ENCODE peak calls at places on chromosomes 5 and 9, in ten cellular contexts. One of them, this sample, is unnamed.

GRCh38 chr5:75434107-75434506 is 77.3 kb downstream of the CERT1 start:
- DNase-seq in fibroblast of lung: no peak
- DNase-seq in left ventricle myocardium inferior: no peak
- DNase-seq in AG04450: no peak
- DNase-seq in HCT116: no peak
- DNase-seq in neural progenitor cell: no peak
- DNase-seq in astrocyte of the cerebellum: no peak
- DNase-seq in GM23338: no peak
- DNase-seq in mucosa of descending colon: no peak
- DNase-seq in astrocyte of the spinal cord: no peak
- DNase-seq in this sample: no peak

GRCh38 chr5:58755397-58755796 is 172.5 kb downstream of the RAB3C start:
- DNase-seq in fibroblast of lung: no peak
- DNase-seq in left ventricle myocardium inferior: no peak
- DNase-seq in AG04450: no peak
- DNase-seq in HCT116: no peak
- DNase-seq in neural progenitor cell: no peak
- DNase-seq in astrocyte of the cerebellum: no peak
- DNase-seq in GM23338: no peak
- DNase-seq in mucosa of descending colon: no peak
- DNase-seq in astrocyte of the spinal cord: no peak
- DNase-seq in this sample: no peak

GRCh38 chr9:85368781-85369180 is 373.0 kb downstream of the AGTPBP1 start:
- DNase-seq in fibroblast of lung: no peak
- DNase-seq in left ventricle myocardium inferior: no peak
- DNase-seq in AG04450: no peak
- DNase-seq in HCT116: no peak
- DNase-seq in neural progenitor cell: no peak
- DNase-seq in astrocyte of the cerebellum: no peak
- DNase-seq in GM23338: no peak
- DNase-seq in mucosa of descending colon: no peak
- DNase-seq in astrocyte of the spinal cord: no peak
- DNase-seq in this sample: no peak

GRCh38 chr5:163105456-163105855 is 331.9 kb upstream of the CCNG1 start:
- DNase-seq in fibroblast of lung: no peak
- DNase-seq in left ventricle myocardium inferior: no peak
- DNase-seq in AG04450: no peak
- DNase-seq in HCT116: no peak
- DNase-seq in neural progenitor cell: no peak
- DNase-seq in astrocyte of the cerebellum: peak
- DNase-seq in GM23338: no peak
- DNase-seq in mucosa of descending colon: no peak
- DNase-seq in astrocyte of the spinal cord: peak
- DNase-seq in this sample: peak

GRCh38 chr9:88951143-88951542 is 40.1 kb upstream of the S1PR3 start:
- DNase-seq in fibroblast of lung: no peak
- DNase-seq in left ventricle myocardium inferior: no peak
- DNase-seq in AG04450: no peak
- DNase-seq in HCT116: no peak
- DNase-seq in neural progenitor cell: no peak
- DNase-seq in astrocyte of the cerebellum: no peak
- DNase-seq in GM23338: no peak
- DNase-seq in mucosa of descending colon: no peak
- DNase-seq in astrocyte of the spinal cord: no peak
- DNase-seq in this sample: no peak

GRCh38 chr9:130451509-130452388 is 7.0 kb downstream of the ASS1 start:
- DNase-seq in fibroblast of lung: peak
- DNase-seq in left ventricle myocardium inferior: peak
- DNase-seq in AG04450: peak
- DNase-seq in HCT116: no peak
- DNase-seq in neural progenitor cell: no peak
- DNase-seq in astrocyte of the cerebellum: peak
- DNase-seq in GM23338: peak
- DNase-seq in mucosa of descending colon: peak
- DNase-seq in astrocyte of the spinal cord: peak
- DNase-seq in this sample: peak

GRCh38 chr9:530681-531080 is 310.8 kb upstream of the DMRT1 start:
- DNase-seq in fibroblast of lung: no peak
- DNase-seq in left ventricle myocardium inferior: peak
- DNase-seq in AG04450: no peak
- DNase-seq in HCT116: peak
- DNase-seq in neural progenitor cell: no peak
- DNase-seq in astrocyte of the cerebellum: no peak
- DNase-seq in GM23338: no peak
- DNase-seq in mucosa of descending colon: no peak
- DNase-seq in astrocyte of the spinal cord: peak
- DNase-seq in this sample: no peak

GRCh38 chr5:86137297-86137696 is 480.4 kb upstream of the COX7C start:
- DNase-seq in fibroblast of lung: no peak
- DNase-seq in left ventricle myocardium inferior: no peak
- DNase-seq in AG04450: no peak
- DNase-seq in HCT116: no peak
- DNase-seq in neural progenitor cell: no peak
- DNase-seq in astrocyte of the cerebellum: no peak
- DNase-seq in GM23338: no peak
- DNase-seq in mucosa of descending colon: no peak
- DNase-seq in astrocyte of the spinal cord: no peak
- DNase-seq in this sample: no peak

GRCh38 chr9:114493521-114494184 is 11.6 kb downstream of the WHRN start:
- DNase-seq in fibroblast of lung: no peak
- DNase-seq in left ventricle myocardium inferior: no peak
- DNase-seq in AG04450: no peak
- DNase-seq in HCT116: no peak
- DNase-seq in neural progenitor cell: no peak
- DNase-seq in astrocyte of the cerebellum: no peak
- DNase-seq in GM23338: no peak
- DNase-seq in mucosa of descending colon: no peak
- DNase-seq in astrocyte of the spinal cord: no peak
- DNase-seq in this sample: no peak

GRCh38 chr5:125865166-125865815 is 557.9 kb upstream of the GRAMD2B start:
- DNase-seq in fibroblast of lung: peak
- DNase-seq in left ventricle myocardium inferior: no peak
- DNase-seq in AG04450: no peak
- DNase-seq in HCT116: no peak
- DNase-seq in neural progenitor cell: no peak
- DNase-seq in astrocyte of the cerebellum: no peak
- DNase-seq in GM23338: no peak
- DNase-seq in mucosa of descending colon: no peak
- DNase-seq in astrocyte of the spinal cord: peak
- DNase-seq in this sample: peak

GRCh38 chr5:75336625-75337336 is at the start of gene HMGCR:
- DNase-seq in fibroblast of lung: peak
- DNase-seq in left ventricle myocardium inferior: peak
- DNase-seq in AG04450: peak
- DNase-seq in HCT116: peak
- DNase-seq in neural progenitor cell: peak
- DNase-seq in astrocyte of the cerebellum: peak
- DNase-seq in GM23338: peak
- DNase-seq in mucosa of descending colon: peak
- DNase-seq in astrocyte of the spinal cord: peak
- DNase-seq in this sample: peak

GRCh38 chr9:96089425-96089824 is 212.6 kb downstream of the HSD17B3 start:
- DNase-seq in fibroblast of lung: no peak
- DNase-seq in left ventricle myocardium inferior: no peak
- DNase-seq in AG04450: no peak
- DNase-seq in HCT116: no peak
- DNase-seq in neural progenitor cell: no peak
- DNase-seq in astrocyte of the cerebellum: no peak
- DNase-seq in GM23338: no peak
- DNase-seq in mucosa of descending colon: no peak
- DNase-seq in astrocyte of the spinal cord: no peak
- DNase-seq in this sample: no peak

GRCh38 chr5:17895296-17896058 is 261.2 kb downstream of the TAF11L14 start:
- DNase-seq in fibroblast of lung: peak
- DNase-seq in left ventricle myocardium inferior: no peak
- DNase-seq in AG04450: no peak
- DNase-seq in HCT116: no peak
- DNase-seq in neural progenitor cell: no peak
- DNase-seq in astrocyte of the cerebellum: no peak
- DNase-seq in GM23338: no peak
- DNase-seq in mucosa of descending colon: no peak
- DNase-seq in astrocyte of the spinal cord: no peak
- DNase-seq in this sample: no peak

GRCh38 chr9:18182636-18183035 is 291.3 kb upstream of the ADAMTSL1 start:
- DNase-seq in fibroblast of lung: no peak
- DNase-seq in left ventricle myocardium inferior: no peak
- DNase-seq in AG04450: no peak
- DNase-seq in HCT116: no peak
- DNase-seq in neural progenitor cell: no peak
- DNase-seq in astrocyte of the cerebellum: no peak
- DNase-seq in GM23338: no peak
- DNase-seq in mucosa of descending colon: no peak
- DNase-seq in astrocyte of the spinal cord: no peak
- DNase-seq in this sample: no peak

GRCh38 chr5:35869705-35870277 is 13.1 kb downstream of the IL7R start:
- DNase-seq in fibroblast of lung: no peak
- DNase-seq in left ventricle myocardium inferior: no peak
- DNase-seq in AG04450: no peak
- DNase-seq in HCT116: no peak
- DNase-seq in neural progenitor cell: no peak
- DNase-seq in astrocyte of the cerebellum: no peak
- DNase-seq in GM23338: no peak
- DNase-seq in mucosa of descending colon: no peak
- DNase-seq in astrocyte of the spinal cord: no peak
- DNase-seq in this sample: no peak

GRCh38 chr5:124057161-124057814 is 545.3 kb downstream of the CSNK1G3 start:
- DNase-seq in fibroblast of lung: no peak
- DNase-seq in left ventricle myocardium inferior: peak
- DNase-seq in AG04450: no peak
- DNase-seq in HCT116: no peak
- DNase-seq in neural progenitor cell: no peak
- DNase-seq in astrocyte of the cerebellum: no peak
- DNase-seq in GM23338: no peak
- DNase-seq in mucosa of descending colon: peak
- DNase-seq in astrocyte of the spinal cord: peak
- DNase-seq in this sample: peak

GRCh38 chr9:8694983-8695588 is 895.5 kb upstream of the DMAC1 start:
- DNase-seq in fibroblast of lung: no peak
- DNase-seq in left ventricle myocardium inferior: no peak
- DNase-seq in AG04450: no peak
- DNase-seq in HCT116: no peak
- DNase-seq in neural progenitor cell: peak
- DNase-seq in astrocyte of the cerebellum: no peak
- DNase-seq in GM23338: no peak
- DNase-seq in mucosa of descending colon: no peak
- DNase-seq in astrocyte of the spinal cord: no peak
- DNase-seq in this sample: no peak

GRCh38 chr5:50595199-50595598 is 71.2 kb upstream of the PARP8 start:
- DNase-seq in fibroblast of lung: peak
- DNase-seq in left ventricle myocardium inferior: no peak
- DNase-seq in AG04450: peak
- DNase-seq in HCT116: peak
- DNase-seq in neural progenitor cell: no peak
- DNase-seq in astrocyte of the cerebellum: peak
- DNase-seq in GM23338: no peak
- DNase-seq in mucosa of descending colon: no peak
- DNase-seq in astrocyte of the spinal cord: peak
- DNase-seq in this sample: peak

GRCh38 chr5:160310910-160311295 is 1.5 kb downstream of the CCNJL start:
- DNase-seq in fibroblast of lung: no peak
- DNase-seq in left ventricle myocardium inferior: no peak
- DNase-seq in AG04450: no peak
- DNase-seq in HCT116: no peak
- DNase-seq in neural progenitor cell: peak
- DNase-seq in astrocyte of the cerebellum: no peak
- DNase-seq in GM23338: peak
- DNase-seq in mucosa of descending colon: no peak
- DNase-seq in astrocyte of the spinal cord: no peak
- DNase-seq in this sample: no peak
- H3K4me3 ChIP-seq in fibroblast of lung: no peak
- H3K4me3 ChIP-seq in left ventricle myocardium inferior: peak
- H3K4me3 ChIP-seq in AG04450: no peak
- H3K4me3 ChIP-seq in HCT116: no peak
- H3K4me3 ChIP-seq in neural progenitor cell: peak
- H3K4me3 ChIP-seq in astrocyte of the cerebellum: no peak
- H3K4me3 ChIP-seq in GM23338: peak
- H3K4me3 ChIP-seq in mucosa of descending colon: no peak
- H3K4me3 ChIP-seq in astrocyte of the spinal cord: no peak
- H3K4me3 ChIP-seq in this sample: peak

GRCh38 chr5:38404667-38405276 is 146.4 kb downstream of the EGFLAM start:
- DNase-seq in fibroblast of lung: no peak
- DNase-seq in left ventricle myocardium inferior: no peak
- DNase-seq in AG04450: no peak
- DNase-seq in HCT116: peak
- DNase-seq in neural progenitor cell: peak
- DNase-seq in astrocyte of the cerebellum: no peak
- DNase-seq in GM23338: peak
- DNase-seq in mucosa of descending colon: no peak
- DNase-seq in astrocyte of the spinal cord: no peak
- DNase-seq in this sample: no peak
- TF ChIP-seq CTCF in fibroblast of lung: peak
- TF ChIP-seq CTCF in left ventricle myocardium inferior: peak
- TF ChIP-seq CTCF in AG04450: peak
- TF ChIP-seq CTCF in HCT116: peak
- TF ChIP-seq CTCF in neural progenitor cell: peak
- TF ChIP-seq CTCF in astrocyte of the cerebellum: peak
- TF ChIP-seq CTCF in GM23338: peak
- TF ChIP-seq CTCF in mucosa of descending colon: no peak
- TF ChIP-seq CTCF in astrocyte of the spinal cord: no peak
- TF ChIP-seq CTCF in this sample: peak

GRCh38 chr5:151739939-151740335 is 18.5 kb downstream of the ATOX1 start:
- DNase-seq in fibroblast of lung: peak
- DNase-seq in left ventricle myocardium inferior: no peak
- DNase-seq in AG04450: peak
- DNase-seq in HCT116: no peak
- DNase-seq in neural progenitor cell: peak
- DNase-seq in astrocyte of the cerebellum: peak
- DNase-seq in GM23338: peak
- DNase-seq in mucosa of descending colon: no peak
- DNase-seq in astrocyte of the spinal cord: peak
- DNase-seq in this sample: no peak
- H3K4me3 ChIP-seq in fibroblast of lung: peak
- H3K4me3 ChIP-seq in left ventricle myocardium inferior: peak
- H3K4me3 ChIP-seq in AG04450: peak
- H3K4me3 ChIP-seq in HCT116: no peak
- H3K4me3 ChIP-seq in neural progenitor cell: no peak
- H3K4me3 ChIP-seq in astrocyte of the cerebellum: peak
- H3K4me3 ChIP-seq in GM23338: peak
- H3K4me3 ChIP-seq in mucosa of descending colon: no peak
- H3K4me3 ChIP-seq in astrocyte of the spinal cord: no peak
- H3K4me3 ChIP-seq in this sample: no peak

GRCh38 chr9:9913276-9913832 is 699.4 kb downstream of the PTPRD start:
- DNase-seq in fibroblast of lung: no peak
- DNase-seq in left ventricle myocardium inferior: no peak
- DNase-seq in AG04450: no peak
- DNase-seq in HCT116: no peak
- DNase-seq in neural progenitor cell: no peak
- DNase-seq in astrocyte of the cerebellum: no peak
- DNase-seq in GM23338: no peak
- DNase-seq in mucosa of descending colon: no peak
- DNase-seq in astrocyte of the spinal cord: no peak
- DNase-seq in this sample: no peak

GRCh38 chr9:9917400-9917799 is 695.4 kb downstream of the PTPRD start:
- DNase-seq in fibroblast of lung: no peak
- DNase-seq in left ventricle myocardium inferior: no peak
- DNase-seq in AG04450: no peak
- DNase-seq in HCT116: no peak
- DNase-seq in neural progenitor cell: no peak
- DNase-seq in astrocyte of the cerebellum: no peak
- DNase-seq in GM23338: no peak
- DNase-seq in mucosa of descending colon: no peak
- DNase-seq in astrocyte of the spinal cord: no peak
- DNase-seq in this sample: no peak

GRCh38 chr9:9914174-9914573 is 698.6 kb downstream of the PTPRD start:
- DNase-seq in fibroblast of lung: no peak
- DNase-seq in left ventricle myocardium inferior: no peak
- DNase-seq in AG04450: no peak
- DNase-seq in HCT116: no peak
- DNase-seq in neural progenitor cell: peak
- DNase-seq in astrocyte of the cerebellum: no peak
- DNase-seq in GM23338: peak
- DNase-seq in mucosa of descending colon: no peak
- DNase-seq in astrocyte of the spinal cord: no peak
- DNase-seq in this sample: no peak

GRCh38 chr9:9912459-9912858 is 700.3 kb downstream of the PTPRD start:
- DNase-seq in fibroblast of lung: peak
- DNase-seq in left ventricle myocardium inferior: no peak
- DNase-seq in AG04450: no peak
- DNase-seq in HCT116: no peak
- DNase-seq in neural progenitor cell: peak
- DNase-seq in astrocyte of the cerebellum: no peak
- DNase-seq in GM23338: peak
- DNase-seq in mucosa of descending colon: no peak
- DNase-seq in astrocyte of the spinal cord: no peak
- DNase-seq in this sample: no peak
- TF ChIP-seq CTCF in fibroblast of lung: peak
- TF ChIP-seq CTCF in left ventricle myocardium inferior: no peak
- TF ChIP-seq CTCF in AG04450: no peak
- TF ChIP-seq CTCF in HCT116: no peak
- TF ChIP-seq CTCF in neural progenitor cell: peak
- TF ChIP-seq CTCF in astrocyte of the cerebellum: peak
- TF ChIP-seq CTCF in GM23338: peak
- TF ChIP-seq CTCF in mucosa of descending colon: no peak
- TF ChIP-seq CTCF in astrocyte of the spinal cord: peak
- TF ChIP-seq CTCF in this sample: peak

This sample was measured in retinal pigment epithelial cell.